ENCODE peak calls at places on chromosomes 3 and 15, in ten cellular contexts. X is SJSA1; Z is GM12864; F is transverse colon; P is stomach; A is sigmoid colon; O is CD8-positive, alpha-beta T cell; S is pancreas; C is A549; W is GM12865. K is an unnamed sample.
A peak's percentile ranks its signal among the peaks of the same experiment; 100 is the strongest.

GRCh38 chr15:100880897-100881242 is 1.2 kb downstream of the ALDH1A3 start:
- DNase-seq in F (no peak), S (no peak), P (no peak), O (no peak), C (no peak), Z (no peak), A (no peak), W (no peak), X (no peak), K (no peak)

GRCh38 chr3:172202797-172203196 is 163.4 kb downstream of the FNDC3B start:
- DNase-seq in A (no peak), S (no peak), X (no peak), O (no peak), P (no peak), C (no peak), F (no peak), Z (no peak), W (no peak), K (no peak)

GRCh38 chr3:124576565-124577493 is 153.4 kb upstream of the UMPS start:
- DNase-seq in W (peak; percentile 57), S (no peak), F (no peak), P (no peak), A (no peak), X (no peak), O (no peak), C (no peak), Z (no peak), K (no peak)

GRCh38 chr15:98800437-98801233 is 152.3 kb downstream of the IGF1R start:
- DNase-seq in O (no peak), F (peak; percentile 47), S (peak; percentile 47), Z (no peak), A (peak; percentile 71), W (no peak), P (peak; percentile 48), X (peak; percentile 85), C (peak; percentile 67), K (peak; percentile 77)

GRCh38 chr3:120077726-120078125 is 16.5 kb downstream of the GSK3B start:
- DNase-seq in P (no peak), X (no peak), C (no peak), A (no peak), S (no peak), W (no peak), O (no peak), Z (no peak), F (no peak), K (no peak)

GRCh38 chr15:28019594-28020320 is 79.4 kb downstream of the OCA2 start:
- DNase-seq in C (no peak), W (no peak), O (no peak), X (no peak), P (no peak), A (no peak), F (no peak), S (no peak), Z (no peak), K (no peak)

GRCh38 chr15:75232826-75233503 is 25.2 kb upstream of the GOLGA6C start:
- DNase-seq in X (no peak), W (no peak), O (no peak), Z (no peak), P (no peak), S (no peak), F (peak; percentile 4), A (no peak), C (no peak), K (no peak)

GRCh38 chr3:53169832-53170324 is 8.9 kb downstream of the PRKCD start:
- DNase-seq in P (no peak), S (no peak), Z (no peak), F (no peak), W (no peak), O (peak; percentile 9), A (no peak), X (no peak), C (no peak), K (no peak)

GRCh38 chr3:105832618-105833017 is 36.2 kb downstream of the CBLB start:
- DNase-seq in Z (no peak), A (no peak), C (no peak), S (no peak), F (no peak), O (no peak), P (no peak), X (no peak), W (no peak), K (no peak)

GRCh38 chr3:105829229-105829628 is 39.6 kb downstream of the CBLB start:
- DNase-seq in P (no peak), O (peak; percentile 44), X (no peak), W (no peak), Z (no peak), F (no peak), A (no peak), S (no peak), C (no peak), K (no peak)

GRCh38 chr3:105829879-105830622 is 38.8 kb downstream of the CBLB start:
- DNase-seq in W (no peak), C (no peak), A (no peak), P (no peak), S (no peak), F (no peak), O (no peak), X (no peak), Z (no peak), K (no peak)

GRCh38 chr3:105828703-105829102 is 40.1 kb downstream of the CBLB start:
- DNase-seq in S (no peak), P (no peak), Z (no peak), C (no peak), O (no peak), A (no peak), X (no peak), F (no peak), W (peak; percentile 39), K (no peak)

GRCh38 chr3:105830836-105831235 is 38.0 kb downstream of the CBLB start:
- DNase-seq in S (no peak), C (no peak), W (no peak), Z (no peak), O (no peak), P (no peak), A (no peak), X (no peak), F (no peak), K (no peak)
- H3K4me3 ChIP-seq in S (no peak overlapping the region), C (no peak overlapping the region), W (no peak overlapping the region), Z (no peak overlapping the region), O (no peak overlapping the region), P (no peak overlapping the region), A (no peak overlapping the region), X (no peak overlapping the region), F (no peak overlapping the region), K (no peak overlapping the region)

GRCh38 chr15:92392966-92393286 is 755 bp upstream of the ST8SIA2 start:
- DNase-seq in A (no peak), S (no peak), W (no peak), O (no peak), C (no peak), Z (no peak), P (no peak), F (no peak), X (no peak), K (no peak)

GRCh38 chr15:92392462-92392861 is 1.2 kb upstream of the ST8SIA2 start:
- DNase-seq in F (no peak), W (no peak), S (no peak), O (no peak), C (no peak), P (no peak), Z (no peak), X (no peak), A (no peak), K (no peak)

GRCh38 chr15:92394327-92395175 is 870 bp downstream of the ST8SIA2 start:
- DNase-seq in P (no peak), A (no peak), F (no peak), X (no peak), Z (no peak), C (no peak), S (no peak), O (no peak), W (no peak), K (no peak)

GRCh38 chr15:92393994-92394326 is 279 bp downstream of the ST8SIA2 start:
- DNase-seq in S (no peak), A (no peak), W (no peak), F (no peak), X (no peak), O (no peak), P (no peak), C (no peak), Z (no peak), K (no peak)

GRCh38 chr15:92393287-92393993 is at the start of gene ST8SIA2:
- DNase-seq in O (no peak), Z (no peak), A (no peak), X (peak; percentile 60), W (no peak), C (no peak), S (no peak), F (no peak), P (no peak), K (no peak)
- H3K4me3 ChIP-seq in O (no peak within 1 kb of the TSS), Z (no peak within 1 kb of the TSS), A (no peak within 1 kb of the TSS), X (peak within 1 kb of the TSS; percentile 57), W (no peak within 1 kb of the TSS), C (peak within 1 kb of the TSS; percentile 43), S (no peak within 1 kb of the TSS), F (peak within 1 kb of the TSS; percentile 41), P (peak within 1 kb of the TSS; percentile 24), K (peak within 1 kb of the TSS; percentile 30)

GRCh38 chr3:59606638-59607262 is 556.9 kb upstream of the CFAP20DC start:
- DNase-seq in C (no peak), P (no peak), F (no peak), A (no peak), W (no peak), S (no peak), O (no peak), Z (no peak), X (no peak), K (no peak)
- H3K4me3 ChIP-seq in C (no peak overlapping the region), P (no peak overlapping the region), F (no peak overlapping the region), A (no peak overlapping the region), W (no peak overlapping the region), S (no peak overlapping the region), O (no peak overlapping the region), Z (no peak overlapping the region), X (no peak overlapping the region), K (no peak overlapping the region)

DNA sequence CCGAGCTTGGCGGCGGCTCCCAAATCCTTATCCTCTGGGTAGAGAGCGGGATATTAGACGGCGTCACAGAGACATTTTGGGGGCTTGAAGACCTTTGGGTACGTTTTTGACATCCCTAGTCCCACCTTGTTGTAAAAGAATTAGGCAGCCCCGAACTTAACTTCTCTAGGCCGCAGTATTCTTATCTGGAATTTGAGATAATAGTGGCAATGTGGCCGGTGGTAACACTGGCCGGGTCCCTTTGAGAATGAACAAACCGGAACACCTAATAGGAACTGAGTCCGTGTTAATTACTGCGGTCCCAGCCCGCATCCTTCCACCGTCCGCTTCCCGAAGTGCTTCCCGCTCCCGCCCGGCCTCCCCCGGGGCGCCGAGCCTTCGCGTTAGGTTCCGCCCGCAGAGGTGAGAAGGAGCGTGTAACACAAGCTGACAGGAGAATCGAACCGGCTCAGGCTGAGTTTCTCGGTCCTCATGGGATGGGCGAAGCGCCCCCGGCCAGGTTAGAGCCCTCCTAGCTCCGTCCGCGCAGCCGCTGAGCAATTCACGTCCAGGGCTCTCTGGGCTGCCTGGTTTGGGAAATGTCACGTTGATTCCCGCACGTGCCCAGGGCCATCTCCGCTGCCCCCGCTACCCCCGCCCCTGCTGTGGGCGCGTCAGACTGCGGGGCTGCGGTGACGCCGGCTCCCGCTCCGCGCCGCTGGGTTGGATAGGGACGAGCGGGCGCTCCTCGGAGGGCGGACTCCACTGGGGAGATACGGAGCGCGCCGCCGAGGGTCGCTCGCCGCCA is 826 bp downstream of the CLDN11 start:
- DNase-seq in O (no peak), S (no peak), C (no peak), F (no peak), Z (no peak), A (peak; percentile 65), W (no peak), X (no peak), P (no peak), K (no peak)
- H3K4me3 ChIP-seq in O (peak overlapping the region; percentile 39), S (peak overlapping the region; percentile 10), C (no peak overlapping the region), F (peak overlapping the region; percentile 57), Z (no peak overlapping the region), A (peak overlapping the region; percentile 23), W (no peak overlapping the region), X (no peak overlapping the region), P (peak overlapping the region; percentile 49), K (peak overlapping the region; percentile 45)